ENCODE peak calls at places on chromosomes 11 and 22, in seven cellular contexts. M is SK-N-SH, K is HCT116, Z is K562, Q is H1, R is HepG2, X is GM12878. G is an unnamed sample.

GRCh38 chr11:118917488-118918127 is 8.1 kb downstream of the BCL9L start:
- DNase-seq in X (no peak), R (peak), Q (no peak), Z (no peak), K (no peak), M (no peak), G (no peak)

GRCh38 chr22:17057959-17058814 is 26.6 kb upstream of the IL17RA start:
- DNase-seq in K (peak), Q (peak), R (peak), M (peak), Z (peak), X (no peak), G (peak)

GRCh38 chr11:34075178-34075820 is 23.8 kb downstream of the CAPRIN1 start:
- DNase-seq in X (no peak), K (peak), R (no peak), Q (no peak), Z (no peak), M (no peak), G (no peak)

GRCh38 chr11:120391854-120392253 is 55.6 kb downstream of the ARHGEF12 start:
- DNase-seq in Z (no peak), X (no peak), K (no peak), M (no peak), Q (no peak), R (peak), G (no peak)

GRCh38 chr11:2912498-2912897 is 16.7 kb downstream of the PHLDA2 start:
- DNase-seq in X (no peak), R (peak), M (peak), Q (no peak), K (peak), Z (peak), G (peak)

GRCh38 chr11:73162196-73162740 is 20.1 kb upstream of the FCHSD2 start:
- DNase-seq in M (no peak), K (no peak), R (no peak), Z (peak), X (no peak), Q (no peak), G (no peak)

GRCh38 chr11:118194835-118195627 is 18.6 kb upstream of the SCN2B start:
- DNase-seq in Z (no peak), K (no peak), R (peak), Q (no peak), M (no peak), X (no peak), G (no peak)

GRCh38 chr11:24386551-24387404 is 110.1 kb upstream of the LUZP2 start:
- DNase-seq in R (peak), Z (no peak), Q (peak), X (no peak), K (no peak), M (peak), G (peak)

GRCh38 chr11:2122222-2122906 is 16.8 kb downstream of the IGF2 start:
- DNase-seq in Z (no peak), X (no peak), R (peak), M (peak), K (no peak), Q (no peak), G (no peak)

GRCh38 chr22:24986816-24987215 is 34.3 kb downstream of the KIAA1671 start:
- DNase-seq in Q (no peak), Z (no peak), K (no peak), X (no peak), M (no peak), R (no peak), G (no peak)

GRCh38 chr11:63698976-63699733 is 17.9 kb downstream of the RTN3 start:
- DNase-seq in X (no peak), Z (peak), M (no peak), K (no peak), Q (no peak), R (no peak), G (peak)

GRCh38 chr11:62552931-62553838 is 6.6 kb upstream of the AHNAK start:
- DNase-seq in R (no peak), K (peak), Q (peak), Z (peak), X (no peak), M (no peak), G (peak)

GRCh38 chr11:6328321-6328720 is 8.0 kb upstream of the CAVIN3 start:
- DNase-seq in K (no peak), R (no peak), Q (no peak), M (no peak), X (no peak), Z (no peak), G (no peak)

GRCh38 chr11:2759228-2760195 is 59.7 kb upstream of the KCNQ1OT1 start:
- DNase-seq in Z (no peak), Q (no peak), R (no peak), M (no peak), X (no peak), K (no peak), G (no peak)

GRCh38 chr11:127117231-127117671 is 116.7 kb upstream of the KIRREL3 start:
- DNase-seq in X (no peak), M (no peak), R (no peak), K (no peak), Q (no peak), Z (no peak), G (no peak)

GRCh38 chr22:43222987-43223386 is 36.1 kb upstream of the TTLL12 start:
- DNase-seq in R (no peak), Q (no peak), Z (no peak), M (no peak), K (no peak), X (no peak), G (no peak)

GRCh38 chr11:746289-747175 is 732 bp upstream of the TALDO1 start:
- DNase-seq in Z (peak), Q (no peak), M (no peak), K (no peak), X (no peak), R (no peak), G (peak)

GRCh38 chr22:20472629-20473442 is 22.8 kb downstream of the KLHL22 start:
- DNase-seq in Q (no peak), M (no peak), X (no peak), Z (no peak), R (no peak), K (no peak), G (peak)

GRCh38 chr11:116180806-116181600 is 591.8 kb downstream of the BUD13 start:
- DNase-seq in Z (no peak), R (no peak), Q (no peak), X (no peak), K (no peak), M (peak), G (no peak)

GRCh38 chr11:73219396-73220285 is 1.6 kb downstream of the P2RY2 start:
- DNase-seq in X (no peak), K (no peak), Z (no peak), M (no peak), R (no peak), Q (no peak), G (no peak)

GRCh38 chr11:76193219-76193618 is 13.1 kb downstream of the WNT11 start:
- DNase-seq in R (no peak), Q (no peak), K (no peak), Z (peak), X (no peak), M (peak), G (no peak)

GRCh38 chr22:23079240-23079768 is 9.0 kb downstream of the GNAZ start:
- DNase-seq in Q (no peak), M (no peak), R (peak), X (no peak), Z (no peak), K (no peak), G (no peak)

GRCh38 chr11:67698247-67698646 is 23.8 kb upstream of the ALDH3B2 start:
- DNase-seq in K (peak), M (no peak), X (no peak), Q (no peak), Z (peak), R (peak), G (peak)
- TF ChIP-seq JUND in K (no peak), M (no peak), X (no peak), Q (no peak), Z (no peak), R (no peak), G (no peak)

GRCh38 chr11:57624864-57625263 is 24.8 kb downstream of the YPEL4 start:
- DNase-seq in M (no peak), Q (no peak), R (no peak), X (no peak), Z (no peak), K (no peak), G (no peak)
- TF ChIP-seq JUND in M (no peak), Q (no peak), R (no peak), X (no peak), Z (no peak), K (no peak), G (no peak)

DNA sequence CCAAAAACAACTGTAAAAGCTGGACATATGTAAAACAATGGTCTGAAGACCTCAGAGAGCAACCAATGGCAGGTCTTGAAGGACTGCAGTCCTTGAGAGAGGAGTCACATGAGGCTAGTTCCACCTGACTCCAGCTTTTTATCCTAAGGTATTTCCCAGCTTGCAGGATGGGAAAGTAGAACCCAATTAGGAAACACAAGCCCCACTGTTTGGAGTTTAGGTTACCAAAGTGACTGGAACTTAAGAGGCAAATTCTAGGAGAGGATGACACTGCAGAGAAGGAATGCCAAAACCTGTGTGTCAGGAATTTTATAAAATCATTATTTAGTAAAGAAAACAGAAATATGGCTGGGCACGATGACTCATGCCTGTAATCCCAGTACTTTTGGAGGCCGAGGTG is 18.4 kb downstream of the OR2AT4 start:
- DNase-seq in R (no peak), Q (no peak), K (peak), Z (no peak), X (no peak), M (no peak), G (peak)
- TF ChIP-seq JUND in R (no peak), Q (no peak), K (no peak), Z (no peak), X (no peak), M (no peak), G (no peak)

DNA sequence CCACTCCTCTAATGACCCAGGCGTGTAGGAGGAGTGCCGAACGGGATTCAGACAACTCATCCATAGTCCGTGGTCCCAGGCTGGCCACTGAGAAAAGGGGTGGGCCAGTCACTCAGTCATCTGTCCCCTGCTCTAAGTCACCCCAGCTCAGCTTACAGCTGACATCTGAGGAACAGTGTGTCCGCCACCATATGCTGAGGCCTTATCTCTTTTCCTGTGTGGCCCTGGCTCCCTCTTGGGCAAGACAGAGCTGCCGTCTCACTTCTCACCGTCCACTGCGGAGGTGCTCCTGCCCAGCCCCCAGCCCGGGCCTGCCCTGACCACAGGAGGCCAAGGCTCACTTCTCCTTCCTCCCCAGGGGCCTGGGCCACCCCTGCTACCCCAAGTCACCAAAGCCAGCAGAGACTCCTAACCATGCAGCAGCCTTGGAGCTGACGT is 6.8 kb downstream of the CCDC86 start:
- DNase-seq in K (no peak), Z (peak), M (no peak), X (no peak), R (no peak), Q (no peak), G (no peak)
- TF ChIP-seq JUND in K (no peak), Z (no peak), M (no peak), X (no peak), R (no peak), Q (no peak), G (no peak)